ENCODE peak calls at places on chromosome 21, in five cellular contexts. O is K562, V is HCT116, L is HepG2, K is GM12878. A is an unnamed sample. For H3K4me1, the result is how much of the 10 kb centered on the place peaks cover.

GRCh38 chr21:42089665-42090310 is 18.7 kb downstream of the UMODL1 start:
- DNase-seq in V (no peak), O (no peak), L (no peak), K (no peak), A (no peak)

GRCh38 chr21:15498455-15498854 is 231.3 kb upstream of the USP25 start:
- DNase-seq in O (no peak), K (no peak), V (no peak), L (no peak), A (no peak)

GRCh38 chr21:34936874-34937563 is 112.1 kb downstream of the RUNX1 start:
- DNase-seq in L (peak), K (no peak), O (no peak), V (no peak), A (no peak)

GRCh38 chr21:35342440-35342839 is 293.3 kb upstream of the RUNX1 start:
- DNase-seq in V (no peak), L (no peak), O (no peak), K (peak), A (no peak)

GRCh38 chr21:37389456-37389855 is 22.9 kb downstream of the DYRK1A start:
- DNase-seq in O (no peak), K (no peak), L (no peak), V (no peak), A (no peak)

GRCh38 chr21:40634141-40634540 is 212.8 kb downstream of the DSCAM start:
- DNase-seq in L (no peak), K (no peak), V (no peak), O (no peak), A (no peak)

GRCh38 chr21:31656199-31657095 is 3.0 kb upstream of the SOD1 start:
- DNase-seq in V (no peak), L (no peak), K (no peak), O (no peak), A (no peak)

GRCh38 chr21:24275613-24276012 is 1331.7 kb downstream of the MRPL39 start:
- DNase-seq in O (no peak), V (no peak), K (no peak), L (no peak), A (no peak)

GRCh38 chr21:33951276-33952178 is 35.9 kb upstream of the ATP5PO start:
- DNase-seq in V (no peak), K (peak), O (no peak), L (no peak), A (no peak)

GRCh38 chr21:16280731-16281130 is 550.9 kb downstream of the USP25 start:
- DNase-seq in K (no peak), V (no peak), O (no peak), L (no peak), A (no peak)

GRCh38 chr21:26912466-26912865 is 54.4 kb downstream of the ADAMTS5 start:
- DNase-seq in L (no peak), O (no peak), K (no peak), V (no peak), A (no peak)

GRCh38 chr21:25464275-25464674 is 143.0 kb downstream of the MRPL39 start:
- DNase-seq in K (no peak), L (no peak), O (no peak), V (no peak), A (no peak)

GRCh38 chr21:28867401-28867800 is 125.3 kb downstream of the LTN1 start:
- DNase-seq in K (no peak), O (no peak), V (no peak), L (no peak), A (no peak)

GRCh38 chr21:34284613-34285160 is 79.1 kb upstream of the KCNE2 start:
- DNase-seq in K (no peak), V (no peak), L (no peak), O (no peak), A (no peak)

GRCh38 chr21:34305605-34306235 is 58.1 kb upstream of the KCNE2 start:
- DNase-seq in K (no peak), L (no peak), V (no peak), O (no peak), A (no peak)

GRCh38 chr21:42255038-42255601 is 36.2 kb downstream of the ABCG1 start:
- DNase-seq in O (no peak), L (no peak), V (no peak), K (no peak), A (no peak)

GRCh38 chr21:42117229-42118048 is 46.3 kb downstream of the UMODL1 start:
- DNase-seq in L (peak), K (peak), O (peak), V (peak), A (peak)

GRCh38 chr21:33300701-33301631 is 23.8 kb upstream of the IFNAR1 start:
- DNase-seq in L (no peak), O (no peak), K (no peak), V (no peak), A (peak)

GRCh38 chr21:16194851-16195251 is 465.1 kb downstream of the USP25 start:
- DNase-seq in V (no peak), O (no peak), K (no peak), L (peak), A (no peak)

GRCh38 chr21:31293986-31294385 is 50.1 kb downstream of the TIAM1 start:
- DNase-seq in O (no peak), K (no peak), V (peak), L (no peak), A (no peak)

GRCh38 chr21:15631342-15631741 is 98.4 kb upstream of the USP25 start:
- DNase-seq in V (no peak), L (no peak), K (no peak), O (no peak), A (no peak)

GRCh38 chr21:14405225-14405624 is 22.3 kb upstream of the HSPA13 start:
- DNase-seq in O (no peak), K (no peak), L (no peak), V (no peak), A (no peak)

GRCh38 chr21:16069713-16070112 is 339.9 kb downstream of the USP25 start:
- DNase-seq in K (no peak), L (no peak), O (no peak), V (no peak), A (no peak)

GRCh38 chr21:29187939-29188338 is 57.5 kb downstream of the MAP3K7CL start:
- DNase-seq in L (peak), O (no peak), K (no peak), V (peak), A (no peak)

GRCh38 chr21:35616090-35616489 is 444.2 kb downstream of the SETD4 start:
- DNase-seq in O (no peak), K (no peak), V (peak), L (no peak), A (no peak)

GRCh38 chr21:28602581-28602980 is 390.1 kb downstream of the LTN1 start:
- DNase-seq in O (no peak), K (no peak), V (no peak), L (no peak), A (no peak)

GRCh38 chr21:29343517-29343916 is 44.8 kb downstream of the BACH1 start:
- DNase-seq in V (no peak), K (no peak), O (no peak), L (no peak), A (no peak)

GRCh38 chr21:34807881-34808568 is 139.2 kb downstream of the CLIC6 start:
- DNase-seq in K (no peak), V (peak), O (no peak), L (no peak), A (no peak)

GRCh38 chr21:46012154-46012553 is 30.6 kb downstream of the COL6A1 start:
- DNase-seq in K (no peak), O (no peak), L (no peak), V (no peak), A (no peak)
- H3K27ac ChIP-seq in K (no peak), O (no peak), L (no peak), V (no peak), A (no peak)

GRCh38 chr21:45459171-45460010 is 54.4 kb downstream of the COL18A1 start:
- DNase-seq in K (no peak), V (no peak), L (peak), O (no peak), A (no peak)
- H3K4me1 ChIP-seq in K (under half), V (under half), L (half or more), O (under half), A (under half)

DNA sequence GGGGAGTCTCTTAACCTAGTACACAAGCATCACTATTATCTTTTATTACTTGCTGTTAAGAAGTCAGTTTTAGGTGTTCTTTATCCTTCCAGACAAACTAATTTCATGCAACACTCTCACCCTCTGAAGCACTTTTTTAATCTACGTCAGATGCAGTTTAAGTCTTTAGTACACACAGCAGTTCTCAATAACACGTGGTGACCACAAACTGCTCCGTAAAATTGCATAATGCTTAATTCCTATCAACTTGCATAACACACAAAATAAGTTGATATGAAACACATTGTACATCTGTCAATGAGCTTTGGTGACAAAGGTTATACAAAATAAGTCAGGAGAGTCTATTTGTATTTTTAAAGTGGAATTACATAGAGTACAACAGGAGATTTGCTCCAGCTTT is 140.9 kb upstream of the ETS2 start:
- DNase-seq in O (no peak), K (no peak), V (no peak), L (no peak), A (no peak)
- TF ChIP-seq ZBTB33 in O (no peak), K (no peak), V (no peak), L (no peak), A (no peak)

DNA sequence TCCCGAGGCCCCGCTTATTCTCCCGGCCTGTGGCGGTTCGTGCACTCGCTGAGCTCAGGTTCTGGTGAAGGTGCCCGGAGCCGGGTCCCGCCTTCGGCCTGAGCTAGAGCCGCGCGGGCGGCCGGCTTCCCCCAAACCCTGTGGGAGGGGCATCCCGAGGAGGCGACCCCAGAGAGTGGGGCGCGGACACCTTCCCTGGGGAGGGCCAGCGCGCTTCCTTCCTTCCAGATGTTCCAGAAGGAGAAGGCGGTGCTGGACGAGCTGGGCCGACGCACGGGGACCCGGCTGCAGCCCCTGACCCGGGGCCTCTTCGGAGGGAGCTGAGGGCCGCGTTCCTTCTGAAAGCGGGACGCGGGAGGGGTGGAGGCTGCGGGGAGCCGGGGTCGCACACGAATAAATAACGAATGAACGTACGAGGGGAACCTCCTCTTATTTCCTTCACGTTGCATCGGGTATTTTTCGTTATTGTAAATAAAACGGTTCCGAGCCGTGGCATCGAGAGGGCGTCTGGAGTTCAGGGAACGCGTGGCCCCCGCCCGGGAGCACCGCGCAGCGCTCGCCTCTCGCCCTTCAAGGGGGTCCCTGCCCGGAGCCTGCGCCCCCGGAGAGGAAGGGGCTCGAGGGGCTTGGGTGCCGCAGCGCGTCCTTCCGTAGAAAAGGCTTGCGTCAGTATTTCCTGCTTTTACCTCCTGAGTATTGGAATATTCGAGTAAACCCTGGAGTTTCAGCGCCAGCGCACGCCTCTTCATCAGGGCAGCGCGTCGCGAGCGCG is 11.4 kb downstream of the YBEY start:
- DNase-seq in V (no peak), O (no peak), K (no peak), L (no peak), A (no peak)
- H3K27ac ChIP-seq in V (no peak), O (peak), K (no peak), L (no peak), A (no peak)

DNA sequence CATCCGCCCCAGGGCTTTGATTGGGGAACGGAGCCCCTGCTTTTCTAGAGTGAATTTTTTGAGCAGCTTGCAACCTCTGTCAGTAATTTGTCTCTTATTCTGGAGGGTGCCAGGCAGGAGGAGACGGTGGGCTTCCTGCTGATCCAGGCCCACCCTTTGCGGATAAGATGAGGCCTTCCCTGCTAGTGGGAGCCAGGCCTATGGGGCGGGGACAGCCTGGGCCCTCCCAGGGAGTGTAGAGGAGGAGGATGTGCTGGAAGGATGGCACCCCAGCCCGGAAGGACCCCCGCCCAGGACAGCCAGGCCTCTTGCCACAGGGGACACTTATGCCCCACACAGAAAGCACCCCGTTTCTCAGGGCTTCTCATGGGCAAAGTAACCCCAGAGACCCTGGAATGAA is 118.8 kb downstream of the SIK1 start:
- DNase-seq in L (no peak), O (no peak), K (no peak), V (no peak), A (no peak)
- H3K4me1 ChIP-seq in L (half or more), O (under half), K (under half), V (under half), A (under half)

DNA sequence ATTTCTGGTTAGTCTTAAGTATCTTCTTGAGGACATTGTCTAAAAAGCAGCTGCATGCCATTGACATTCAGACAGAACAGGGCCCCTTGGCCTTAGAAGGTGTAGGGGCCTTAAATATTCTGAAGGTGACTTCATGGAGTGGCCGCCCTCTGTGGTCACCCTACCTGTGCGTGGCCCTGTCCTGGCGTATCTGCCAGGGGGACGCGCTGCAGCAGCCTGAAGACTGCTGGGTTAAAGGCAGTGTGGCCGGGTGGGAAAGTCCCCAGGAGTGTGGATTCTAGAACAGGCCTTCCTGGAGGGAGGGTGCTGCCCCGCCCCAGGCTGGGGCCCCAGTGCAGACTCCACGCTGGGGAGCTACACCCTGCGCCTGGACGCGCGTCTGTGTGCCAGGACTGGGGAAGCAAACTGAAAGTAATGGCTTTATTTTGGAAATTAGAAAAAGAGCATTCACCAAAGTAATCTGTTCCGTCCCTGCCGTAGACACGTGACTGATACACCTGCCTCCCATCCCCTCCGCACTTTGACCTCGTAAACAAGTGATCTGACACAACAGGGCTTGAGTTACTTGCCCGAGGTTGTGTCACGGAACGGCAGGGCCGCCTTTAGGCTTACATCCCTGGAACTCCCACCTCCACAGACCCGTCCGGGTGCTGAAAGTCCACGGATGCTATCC is 1.8 kb downstream of the AGPAT3 start:
- DNase-seq in L (peak), K (peak), O (peak), V (no peak), A (no peak)
- TF ChIP-seq ZBTB33 in L (no peak), K (no peak), O (no peak), V (no peak), A (no peak)

GRCh38 chr21:43733529-43734071 is 14.7 kb downstream of the PDXK start:
- DNase-seq in L (no peak), V (no peak), O (no peak), K (no peak), A (no peak)

GRCh38 chr21:43733060-43733459 is 14.1 kb downstream of the PDXK start:
- DNase-seq in L (no peak), O (no peak), V (no peak), K (no peak), A (no peak)

GRCh38 chr21:43735236-43736091 is 16.5 kb downstream of the PDXK start:
- DNase-seq in K (no peak), O (no peak), L (no peak), V (no peak), A (no peak)

GRCh38 chr21:43734830-43735229 is 15.9 kb downstream of the PDXK start:
- DNase-seq in K (no peak), O (no peak), V (no peak), L (no peak), A (no peak)

GRCh38 chr21:43734131-43734634 is 15.3 kb downstream of the PDXK start:
- DNase-seq in V (no peak), L (no peak), O (no peak), K (no peak), A (no peak)
- H3K27ac ChIP-seq in V (no peak), L (no peak), O (no peak), K (no peak), A (no peak)

GRCh38 chr21:38983560-38983959 is 177.8 kb downstream of the ETS2 start:
- DNase-seq in K (no peak), V (no peak), O (no peak), L (no peak), A (no peak)

GRCh38 chr21:38984982-38985422 is 179.3 kb downstream of the ETS2 start:
- DNase-seq in V (no peak), O (no peak), K (no peak), L (no peak), A (peak)

GRCh38 chr21:38985423-38986378 is 180.0 kb downstream of the ETS2 start:
- DNase-seq in L (no peak), K (peak), O (peak), V (no peak), A (peak)

GRCh38 chr21:38982804-38983203 is 177.1 kb downstream of the ETS2 start:
- DNase-seq in O (no peak), K (no peak), V (no peak), L (no peak), A (no peak)

GRCh38 chr21:38984568-38984967 is 178.8 kb downstream of the ETS2 start:
- DNase-seq in L (no peak), O (no peak), K (no peak), V (no peak), A (peak)
- H3K4me1 ChIP-seq in L (half or more), O (under half), K (under half), V (under half), A (under half)

A was measured in SK-N-SH.